ENCODE peak calls at places on chromosomes 2 and 18, in five cellular contexts. P, B, Q, F and G are unnamed samples.

GRCh38 chr2:217075225-217075802 is 215.4 kb upstream of the TNP1 start:
- DNase-seq in B (peak), P (no peak), Q (no peak), F (no peak), G (no peak)

GRCh38 chr2:7984693-7985353 is 697.0 kb upstream of the ID2 start:
- DNase-seq in F (no peak), B (no peak), Q (no peak), P (no peak), G (no peak)

GRCh38 chr2:153864022-153864421 is 7.7 kb upstream of the GALNT13 start:
- DNase-seq in P (no peak), B (peak), F (no peak), Q (no peak), G (no peak)

GRCh38 chr2:176569574-176569973 is 300.3 kb downstream of the MTX2 start:
- DNase-seq in Q (no peak), F (no peak), B (no peak), P (no peak), G (no peak)

GRCh38 chr2:200104015-200104414 is 148.6 kb downstream of the MAIP1 start:
- DNase-seq in Q (no peak), F (no peak), P (no peak), B (no peak), G (no peak)

GRCh38 chr2:234678721-234679120 is 181.8 kb upstream of the ARL4C start:
- DNase-seq in F (no peak), Q (no peak), P (no peak), B (no peak), G (peak)

GRCh38 chr18:12701161-12701560 is 1.4 kb downstream of the CEP76 start:
- DNase-seq in P (no peak), Q (no peak), F (no peak), B (no peak), G (no peak)

GRCh38 chr18:7541835-7542234 is 25.3 kb upstream of the PTPRM start:
- DNase-seq in F (no peak), Q (no peak), P (no peak), B (no peak), G (no peak)

GRCh38 chr2:165839610-165840009 is 45.6 kb upstream of the GALNT3 start:
- DNase-seq in P (no peak), Q (no peak), B (no peak), F (no peak), G (no peak)

GRCh38 chr2:156319811-156320490 is 12.6 kb downstream of the NR4A2 start:
- DNase-seq in P (no peak), B (peak), Q (no peak), F (no peak), G (no peak)

GRCh38 chr2:45009303-45009927 is at the start of gene SIX2:
- DNase-seq in F (no peak), Q (peak), P (no peak), B (peak), G (peak)

GRCh38 chr2:27284989-27285388 is 2.8 kb downstream of the TRIM54 start:
- DNase-seq in B (no peak), Q (no peak), F (no peak), P (no peak), G (no peak)